ENCODE peak calls at places on chromosomes 2 and 18, in eight cellular contexts. H is colonic mucosa; C is NCI-H774; R is posterior vena cava; Q is GM10248; E is NCI-H1694 treated with DMSO at 0.1 percent for 48 hours; I is stimulated activated CD4-positive, alpha-beta T cell treated with anti-CD3 and anti-CD28 coated beads, TNF-alpha, amount 100 ng/mL, for 48 hours; G is breast epithelium. M is an unnamed sample.

GRCh38 chr2:180203972-180204371 is 196.9 kb upstream of the CWC22 start:
- DNase-seq in H (peak), R (peak), I (no peak), G (no peak), E (no peak), C (no peak), Q (no peak), M (no peak)

GRCh38 chr2:112118148-112118547 is 20.0 kb upstream of the FBLN7 start:
- DNase-seq in Q (no peak), G (no peak), C (no peak), R (no peak), I (no peak), E (no peak), H (no peak), M (no peak)

GRCh38 chr18:43780782-43781340 is 503.6 kb upstream of the SYT4 start:
- DNase-seq in E (no peak), G (no peak), Q (no peak), C (no peak), R (no peak), I (no peak), H (no peak), M (no peak)

GRCh38 chr2:70190086-70190412 is 770 bp downstream of the C2orf42 start:
- DNase-seq in E (no peak), Q (no peak), R (peak), I (no peak), C (no peak), H (peak), G (no peak), M (peak)

GRCh38 chr2:189221811-189222210 is 42.2 kb upstream of the COL5A2 start:
- DNase-seq in G (no peak), Q (no peak), E (no peak), C (no peak), R (no peak), I (no peak), H (no peak), M (no peak)

GRCh38 chr2:211085056-211085680 is 528.8 kb downstream of the CPS1 start:
- DNase-seq in E (peak), C (peak), I (no peak), H (peak), G (no peak), R (no peak), Q (peak), M (no peak)

GRCh38 chr2:223618172-223619035 is 16.2 kb upstream of the SCG2 start:
- DNase-seq in R (no peak), H (no peak), Q (no peak), G (no peak), C (no peak), E (no peak), I (no peak), M (no peak)

GRCh38 chr2:175684466-175684865 is 317.6 kb downstream of the LNPK start:
- DNase-seq in Q (no peak), I (no peak), C (no peak), H (no peak), R (no peak), G (no peak), E (no peak), M (no peak)

GRCh38 chr2:135066710-135067109 is 14.6 kb downstream of the RAB3GAP1 start:
- DNase-seq in H (no peak), I (no peak), Q (no peak), G (no peak), E (no peak), C (no peak), R (no peak), M (no peak)

GRCh38 chr2:98469862-98470544 is 25.3 kb downstream of the INPP4A start:
- DNase-seq in G (no peak), H (no peak), Q (no peak), C (no peak), E (no peak), R (no peak), I (no peak), M (no peak)

GRCh38 chr2:233428438-233428837 is 74.1 kb downstream of the DGKD start:
- DNase-seq in C (no peak), R (no peak), E (no peak), I (no peak), Q (no peak), H (no peak), G (no peak), M (no peak)

GRCh38 chr2:132446460-132446859 is 29.9 kb downstream of the GPR39 start:
- DNase-seq in Q (no peak), H (no peak), G (no peak), I (no peak), C (no peak), R (no peak), E (no peak), M (no peak)

GRCh38 chr2:166494140-166494544 is at the start of gene SCN7A:
- DNase-seq in R (peak), Q (no peak), E (no peak), G (peak), C (peak), H (peak), I (peak), M (peak)

GRCh38 chr2:201654611-201655384 is 11.5 kb upstream of the TMEM237 start:
- DNase-seq in Q (no peak), C (no peak), I (no peak), H (no peak), E (no peak), G (no peak), R (no peak), M (no peak)

GRCh38 chr2:39513641-39514094 is 76.6 kb upstream of the MAP4K3 start:
- DNase-seq in I (peak), H (peak), C (peak), Q (peak), R (no peak), G (no peak), E (peak), M (peak)

GRCh38 chr2:128601298-128602037 is 282.8 kb upstream of the HS6ST1 start:
- DNase-seq in I (no peak), C (no peak), G (no peak), H (no peak), R (peak), E (no peak), Q (no peak), M (no peak)

GRCh38 chr2:226800941-226801784 is 1.5 kb upstream of the IRS1 start:
- DNase-seq in Q (peak), C (peak), H (peak), E (peak), R (peak), G (peak), I (peak), M (peak)

GRCh38 chr2:37737507-37737906 is 66.1 kb upstream of the CDC42EP3 start:
- DNase-seq in E (no peak), Q (no peak), H (no peak), C (no peak), R (no peak), G (no peak), I (no peak), M (no peak)

GRCh38 chr2:137928547-137929503 is 35.4 kb upstream of the HNMT start:
- DNase-seq in R (no peak), H (no peak), C (no peak), Q (no peak), I (no peak), G (no peak), E (no peak), M (no peak)

GRCh38 chr2:121530210-121530562 is 494 bp upstream of the RNU4ATAC start:
- DNase-seq in R (peak), I (peak), Q (peak), H (no peak), E (peak), G (peak), C (peak), M (peak)

GRCh38 chr18:45626330-45627203 is 11.3 kb downstream of the SLC14A2 start:
- DNase-seq in Q (no peak), R (no peak), G (no peak), I (no peak), C (no peak), E (no peak), H (no peak), M (no peak)

GRCh38 chr2:127526940-127527804 is 883 bp upstream of the IWS1 start:
- DNase-seq in I (no peak), E (no peak), Q (no peak), G (no peak), R (no peak), C (no peak), H (peak), M (no peak)

GRCh38 chr2:70962885-70963878 is 15.2 kb upstream of the ANKRD53 start:
- DNase-seq in G (peak), Q (no peak), I (no peak), C (no peak), E (no peak), R (no peak), H (peak), M (peak)

GRCh38 chr18:45940724-45941123 is 26.4 kb downstream of the EPG5 start:
- DNase-seq in R (no peak), C (no peak), H (no peak), G (no peak), I (no peak), Q (no peak), E (no peak), M (no peak)

GRCh38 chr2:99833802-99834201 is 308.6 kb downstream of the AFF3 start:
- DNase-seq in H (no peak), R (no peak), C (no peak), E (no peak), I (no peak), Q (no peak), G (no peak), M (no peak)

GRCh38 chr2:171652411-171652775 is 34.9 kb upstream of the DYNC1I2 start:
- DNase-seq in G (no peak), C (no peak), E (no peak), R (no peak), Q (peak), I (no peak), H (no peak), M (no peak)

GRCh38 chr18:59393381-59393780 is 34.3 kb upstream of the LMAN1 start:
- DNase-seq in G (no peak), I (no peak), H (no peak), C (no peak), R (no peak), Q (no peak), E (no peak), M (no peak)

GRCh38 chr2:109513749-109514588 is 99.8 kb downstream of the SEPTIN10 start:
- DNase-seq in I (peak), H (peak), Q (peak), R (peak), C (no peak), G (no peak), E (no peak), M (peak)

GRCh38 chr2:111919794-111920608 is 21.6 kb downstream of the MERTK start:
- DNase-seq in Q (no peak), C (no peak), E (no peak), I (no peak), G (peak), H (peak), R (peak), M (peak)

GRCh38 chr2:17646096-17646554 is 105.6 kb downstream of the VSNL1 start:
- DNase-seq in G (peak), I (peak), E (peak), H (peak), R (no peak), C (peak), Q (peak), M (peak)

GRCh38 chr2:86042256-86043168 is 63.2 kb downstream of the POLR1A start:
- DNase-seq in E (no peak), R (peak), C (no peak), G (peak), I (no peak), Q (no peak), H (no peak), M (no peak)

GRCh38 chr2:215747244-215747620 is 266.1 kb downstream of the MREG start:
- DNase-seq in C (no peak), I (no peak), Q (no peak), G (no peak), E (no peak), H (no peak), R (no peak), M (no peak)

GRCh38 chr2:143778981-143779380 is 649.8 kb downstream of the ARHGAP15 start:
- DNase-seq in C (no peak), I (no peak), R (no peak), H (no peak), Q (no peak), E (no peak), G (no peak), M (no peak)

GRCh38 chr2:165112133-165112573 is 91.7 kb downstream of the SCN3A start:
- DNase-seq in I (no peak), E (peak), Q (no peak), H (no peak), R (no peak), G (no peak), C (no peak), M (no peak)

M was measured in lower leg skin.